ENCODE peak calls at places on chromosomes 11 and 22, in six cellular contexts. P is IMR-90, B is neuronal stem cell, A is mesenchymal stem cell, K is H9, T is H1. S is an unnamed sample.

GRCh38 chr22:19352766-19353165 is 61.2 kb upstream of the CLTCL1 start:
- DNase-seq in P (no peak), B (no peak), A (no peak), K (no peak), T (no peak), S (no peak)

GRCh38 chr11:74816664-74817063 is 68.0 kb downstream of the RNF169 start:
- DNase-seq in P (no peak), B (no peak), A (no peak), K (no peak), T (no peak), S (no peak)

GRCh38 chr11:69382131-69383128 is 88.5 kb downstream of the MYEOV start:
- DNase-seq in P (no peak), B (no peak), A (no peak), K (peak), T (peak), S (peak)

GRCh38 chr22:28977050-28977449 is 84.6 kb downstream of the C22orf31 start:
- DNase-seq in P (no peak), B (no peak), A (peak), K (no peak), T (no peak), S (no peak)

GRCh38 chr11:134468081-134468668 is 56.1 kb upstream of the B3GAT1 start:
- DNase-seq in P (no peak), B (no peak), A (no peak), K (no peak), T (no peak), S (no peak)

GRCh38 chr22:49724030-49724892 is 103.4 kb downstream of the BRD1 start:
- DNase-seq in P (no peak), B (no peak), A (no peak), K (no peak), T (peak), S (no peak)

GRCh38 chr22:41001722-41002122 is 50.5 kb downstream of the RBX1 start:
- DNase-seq in P (peak), B (no peak), A (peak), K (no peak), T (no peak), S (peak)

GRCh38 chr11:36775157-36775556 is 177.1 kb upstream of the RAG2 start:
- DNase-seq in P (no peak), B (no peak), A (peak), K (no peak), T (no peak), S (no peak)

GRCh38 chr11:46250071-46251052 is 27.1 kb upstream of the CREB3L1 start:
- DNase-seq in P (peak), B (no peak), A (peak), K (peak), T (no peak), S (no peak)

GRCh38 chr11:100831929-100832480 is 144.9 kb downstream of the ARHGAP42 start:
- DNase-seq in P (no peak), B (no peak), A (peak), K (no peak), T (no peak), S (peak)

GRCh38 chr22:46908641-46909107 is 146.2 kb downstream of the TBC1D22A start:
- DNase-seq in P (no peak), B (no peak), A (no peak), K (no peak), T (peak), S (no peak)

GRCh38 chr11:84947970-84948600 is 679.1 kb downstream of the DLG2 start:
- DNase-seq in P (peak), B (no peak), A (no peak), K (no peak), T (no peak), S (no peak)

GRCh38 chr11:77259681-77260080 is 41.8 kb downstream of the GDPD4 start:
- DNase-seq in P (peak), B (no peak), A (no peak), K (no peak), T (no peak), S (no peak)
- H3K14ac ChIP-seq in P (no peak), B (no peak), A (no peak), K (no peak), T (no peak), S (no peak)

GRCh38 chr11:122348658-122349451 is 232.8 kb upstream of the BLID start:
- DNase-seq in P (no peak), B (no peak), A (no peak), K (no peak), T (no peak), S (no peak)
- H3K27ac ChIP-seq in P (no peak), B (no peak), A (no peak), K (no peak), T (no peak), S (no peak)

DNA sequence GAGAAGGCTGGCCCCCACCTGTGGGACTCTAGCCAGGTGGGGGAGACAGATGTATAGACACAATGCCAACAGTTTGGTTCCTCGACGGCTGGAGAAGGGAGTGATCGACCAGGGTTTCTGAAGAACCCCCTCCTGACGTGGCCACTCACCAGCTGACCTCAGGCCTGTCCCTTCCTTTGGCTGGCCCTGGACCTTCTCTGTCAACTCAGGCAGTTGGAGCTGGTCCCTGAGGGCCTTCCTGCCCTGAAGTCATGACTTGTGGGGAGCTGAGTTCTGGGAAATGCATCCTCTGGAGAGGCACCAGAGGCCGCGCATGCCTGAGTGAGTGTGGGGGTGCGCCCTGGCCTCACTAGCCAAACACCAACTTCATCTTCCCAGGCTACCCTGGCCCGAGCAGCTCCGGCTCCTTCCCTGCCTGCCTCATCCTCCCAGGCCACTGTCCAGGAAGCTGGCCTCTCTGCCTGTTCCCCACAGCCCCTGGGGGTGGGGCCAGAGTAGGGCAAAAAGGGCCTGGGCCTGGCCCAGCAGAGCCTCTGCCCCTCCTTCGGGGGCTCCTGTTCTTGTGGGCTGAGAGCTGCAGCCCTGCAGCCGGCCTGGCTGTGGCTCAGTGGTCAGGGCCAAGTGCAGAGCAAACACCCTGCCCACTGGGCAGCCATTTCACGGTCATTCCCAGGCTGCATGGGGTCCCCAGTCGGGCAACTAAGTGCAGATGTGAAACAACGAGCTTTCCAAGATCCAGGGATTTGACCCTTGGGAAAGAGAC is 23.6 kb downstream of the TXN2 start:
- DNase-seq in P (no peak), B (no peak), A (peak), K (peak), T (peak), S (no peak)
- H2BK120ac ChIP-seq in P (peak), B (peak), A (peak), K (no peak), T (peak), S (peak)

DNA sequence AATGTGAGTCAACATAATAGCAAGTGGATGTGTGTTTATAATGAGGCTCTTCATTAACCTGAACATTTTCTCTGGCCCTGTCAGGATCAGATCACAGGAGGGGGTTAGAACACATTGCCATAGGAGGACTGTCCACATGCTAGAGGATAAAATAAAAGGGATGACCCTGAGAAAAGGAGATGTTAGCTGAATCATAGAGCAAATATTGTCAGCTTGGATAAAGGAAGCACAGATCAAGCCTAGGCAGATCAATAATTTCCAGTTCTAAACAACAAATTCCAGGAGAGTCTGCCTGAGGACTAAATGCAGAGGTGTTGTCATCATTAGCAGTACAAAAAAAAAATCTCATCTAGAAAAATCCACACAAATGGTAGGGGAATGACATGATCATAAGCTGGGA is 337.9 kb downstream of the LRRC4C start:
- DNase-seq in P (no peak), B (no peak), A (no peak), K (no peak), T (no peak), S (no peak)
- H3K14ac ChIP-seq in P (no peak), B (no peak), A (no peak), K (no peak), T (no peak), S (no peak)

GRCh38 chr11:78171951-78172350 is 16.5 kb downstream of the KCTD21 start:
- DNase-seq in P (no peak), B (no peak), A (no peak), K (no peak), T (no peak), S (no peak)

GRCh38 chr11:78170413-78170812 is 18.0 kb downstream of the KCTD21 start:
- DNase-seq in P (no peak), B (no peak), A (no peak), K (no peak), T (no peak), S (no peak)

GRCh38 chr11:78170874-78171549 is 17.4 kb downstream of the KCTD21 start:
- DNase-seq in P (no peak), B (no peak), A (no peak), K (no peak), T (no peak), S (no peak)

GRCh38 chr11:78166832-78167469 is 21.5 kb downstream of the KCTD21 start:
- DNase-seq in P (no peak), B (no peak), A (no peak), K (no peak), T (no peak), S (no peak)

DNA sequence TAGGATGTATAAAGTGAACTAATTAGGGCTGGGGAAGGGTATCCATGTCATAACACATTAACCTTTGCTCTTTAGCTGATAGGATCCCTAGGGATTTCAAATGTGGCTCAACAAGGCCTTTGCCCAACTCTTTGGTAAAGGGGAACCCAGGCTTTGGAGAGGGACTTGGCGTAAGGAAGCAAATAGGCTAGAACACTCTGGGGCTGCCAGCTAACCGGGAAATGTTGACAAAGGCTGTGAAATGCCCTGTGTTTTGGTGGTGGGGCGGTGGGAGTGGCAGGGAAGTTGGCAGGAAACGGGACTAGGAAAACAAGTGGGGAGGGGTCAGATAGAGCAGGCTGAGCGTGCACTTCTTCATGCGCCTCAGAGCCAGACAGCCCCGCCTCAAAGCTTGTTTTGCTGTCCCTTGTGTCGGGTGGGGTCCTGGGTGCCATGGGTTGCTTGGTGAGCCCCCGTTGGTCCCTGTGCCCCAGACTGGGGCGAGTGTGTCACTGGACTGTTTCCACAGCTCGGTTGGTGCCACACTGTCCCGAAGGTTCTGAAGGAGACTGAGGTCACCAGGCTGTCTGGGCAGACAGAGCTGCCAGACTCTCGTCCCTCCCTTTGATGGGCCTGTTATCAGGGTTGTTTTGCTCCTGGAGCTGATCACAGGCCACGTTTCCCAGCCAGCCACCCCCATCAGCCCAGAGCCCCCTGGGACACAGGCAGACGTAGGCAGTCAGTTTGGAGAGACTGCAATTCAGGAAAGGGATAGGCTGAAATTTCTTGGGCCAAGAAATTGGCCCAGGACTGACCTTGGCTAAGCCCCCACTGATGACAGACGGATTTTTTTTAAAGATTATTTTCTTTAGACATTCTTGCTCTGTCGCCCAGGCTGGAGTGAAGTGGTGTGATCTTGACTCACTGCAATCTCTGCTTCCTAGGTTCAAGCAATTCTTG is 19.6 kb downstream of the KCTD21 start:
- DNase-seq in P (peak), B (no peak), A (peak), K (no peak), T (no peak), S (no peak)
- H3K27ac ChIP-seq in P (peak), B (no peak), A (no peak), K (no peak), T (no peak), S (peak)